ENCODE peak calls at places on chromosomes 1 and 21, in ten cellular contexts. One of them, this sample, is unnamed.

GRCh38 chr1:21129407-21129806 is 47.3 kb downstream of the EIF4G3 start:
- DNase-seq in HTR-8/SVneo: no peak
- DNase-seq in GM23248: peak; percentile 21
- DNase-seq in progenitor cell of endocrine pancreas: no peak
- DNase-seq in DMS153: no peak
- DNase-seq in hypothalamus: no peak
- DNase-seq in activated gamma-delta T cell treated with Interleukin-2 at 50 U/mL for 16 hours: no peak
- DNase-seq in tibial nerve: no peak
- DNase-seq in sciatic nerve: no peak
- DNase-seq in activated CD4-positive, alpha-beta T cell treated with anti-CD3 and anti-CD28 coated beads, Interleukin-2, amount 50 U/mL, for 1 hour: no peak
- DNase-seq in this sample: no peak

GRCh38 chr1:14238472-14239059 is 359.9 kb upstream of the KAZN start:
- DNase-seq in DMS153: no peak
- DNase-seq in activated gamma-delta T cell treated with Interleukin-2 at 50 U/mL for 16 hours: no peak
- DNase-seq in hypothalamus: no peak
- DNase-seq in tibial nerve: no peak
- DNase-seq in GM23248: no peak
- DNase-seq in activated CD4-positive, alpha-beta T cell treated with anti-CD3 and anti-CD28 coated beads, Interleukin-2, amount 50 U/mL, for 1 hour: no peak
- DNase-seq in sciatic nerve: no peak
- DNase-seq in progenitor cell of endocrine pancreas: no peak
- DNase-seq in HTR-8/SVneo: no peak
- DNase-seq in this sample: no peak

GRCh38 chr1:226945106-226945857 is 5.2 kb downstream of the COQ8A start:
- DNase-seq in DMS153: peak; percentile 78
- DNase-seq in hypothalamus: no peak
- DNase-seq in sciatic nerve: no peak
- DNase-seq in activated gamma-delta T cell treated with Interleukin-2 at 50 U/mL for 16 hours: no peak
- DNase-seq in activated CD4-positive, alpha-beta T cell treated with anti-CD3 and anti-CD28 coated beads, Interleukin-2, amount 50 U/mL, for 1 hour: no peak
- DNase-seq in tibial nerve: no peak
- DNase-seq in progenitor cell of endocrine pancreas: no peak
- DNase-seq in HTR-8/SVneo: no peak
- DNase-seq in GM23248: no peak
- DNase-seq in this sample: no peak

GRCh38 chr1:156153362-156153761 is at the start of gene SEMA4A:
- DNase-seq in hypothalamus: no peak
- DNase-seq in progenitor cell of endocrine pancreas: no peak
- DNase-seq in DMS153: no peak
- DNase-seq in sciatic nerve: no peak
- DNase-seq in HTR-8/SVneo: no peak
- DNase-seq in activated CD4-positive, alpha-beta T cell treated with anti-CD3 and anti-CD28 coated beads, Interleukin-2, amount 50 U/mL, for 1 hour: no peak
- DNase-seq in activated gamma-delta T cell treated with Interleukin-2 at 50 U/mL for 16 hours: no peak
- DNase-seq in tibial nerve: no peak
- DNase-seq in GM23248: no peak
- DNase-seq in this sample: no peak

GRCh38 chr21:44871576-44872265 is 1.8 kb downstream of the PTTG1IP start:
- DNase-seq in activated gamma-delta T cell treated with Interleukin-2 at 50 U/mL for 16 hours: no peak
- DNase-seq in tibial nerve: peak; percentile 64
- DNase-seq in HTR-8/SVneo: no peak
- DNase-seq in DMS153: no peak
- DNase-seq in activated CD4-positive, alpha-beta T cell treated with anti-CD3 and anti-CD28 coated beads, Interleukin-2, amount 50 U/mL, for 1 hour: peak; percentile 31
- DNase-seq in sciatic nerve: no peak
- DNase-seq in GM23248: peak; percentile 94
- DNase-seq in progenitor cell of endocrine pancreas: no peak
- DNase-seq in hypothalamus: peak; percentile 38
- DNase-seq in this sample: no peak

GRCh38 chr1:116322752-116323405 is 50.2 kb upstream of the ATP1A1 start:
- DNase-seq in activated CD4-positive, alpha-beta T cell treated with anti-CD3 and anti-CD28 coated beads, Interleukin-2, amount 50 U/mL, for 1 hour: no peak
- DNase-seq in DMS153: no peak
- DNase-seq in activated gamma-delta T cell treated with Interleukin-2 at 50 U/mL for 16 hours: no peak
- DNase-seq in GM23248: no peak
- DNase-seq in tibial nerve: no peak
- DNase-seq in hypothalamus: no peak
- DNase-seq in progenitor cell of endocrine pancreas: no peak
- DNase-seq in sciatic nerve: no peak
- DNase-seq in HTR-8/SVneo: no peak
- DNase-seq in this sample: no peak

GRCh38 chr1:110245876-110246620 is 35.9 kb downstream of the KCNC4 start:
- DNase-seq in hypothalamus: no peak
- DNase-seq in activated CD4-positive, alpha-beta T cell treated with anti-CD3 and anti-CD28 coated beads, Interleukin-2, amount 50 U/mL, for 1 hour: no peak
- DNase-seq in HTR-8/SVneo: no peak
- DNase-seq in tibial nerve: no peak
- DNase-seq in sciatic nerve: peak; percentile 4
- DNase-seq in GM23248: peak; percentile 22
- DNase-seq in DMS153: no peak
- DNase-seq in activated gamma-delta T cell treated with Interleukin-2 at 50 U/mL for 16 hours: no peak
- DNase-seq in progenitor cell of endocrine pancreas: no peak
- DNase-seq in this sample: no peak

GRCh38 chr21:43905726-43906455 is 40.9 kb downstream of the AGPAT3 start:
- DNase-seq in GM23248: no peak
- DNase-seq in DMS153: no peak
- DNase-seq in HTR-8/SVneo: no peak
- DNase-seq in progenitor cell of endocrine pancreas: no peak
- DNase-seq in sciatic nerve: no peak
- DNase-seq in hypothalamus: no peak
- DNase-seq in tibial nerve: no peak
- DNase-seq in activated gamma-delta T cell treated with Interleukin-2 at 50 U/mL for 16 hours: no peak
- DNase-seq in activated CD4-positive, alpha-beta T cell treated with anti-CD3 and anti-CD28 coated beads, Interleukin-2, amount 50 U/mL, for 1 hour: no peak
- DNase-seq in this sample: no peak

GRCh38 chr1:37887986-37888700 is 28.8 kb upstream of the MTF1 start:
- DNase-seq in hypothalamus: no peak
- DNase-seq in sciatic nerve: no peak
- DNase-seq in tibial nerve: no peak
- DNase-seq in GM23248: no peak
- DNase-seq in progenitor cell of endocrine pancreas: no peak
- DNase-seq in HTR-8/SVneo: no peak
- DNase-seq in activated gamma-delta T cell treated with Interleukin-2 at 50 U/mL for 16 hours: no peak
- DNase-seq in DMS153: no peak
- DNase-seq in activated CD4-positive, alpha-beta T cell treated with anti-CD3 and anti-CD28 coated beads, Interleukin-2, amount 50 U/mL, for 1 hour: no peak
- DNase-seq in this sample: no peak

GRCh38 chr1:39965051-39965450 is 10.1 kb downstream of the MFSD2A start:
- DNase-seq in activated gamma-delta T cell treated with Interleukin-2 at 50 U/mL for 16 hours: no peak
- DNase-seq in sciatic nerve: no peak
- DNase-seq in HTR-8/SVneo: no peak
- DNase-seq in progenitor cell of endocrine pancreas: no peak
- DNase-seq in hypothalamus: no peak
- DNase-seq in GM23248: no peak
- DNase-seq in activated CD4-positive, alpha-beta T cell treated with anti-CD3 and anti-CD28 coated beads, Interleukin-2, amount 50 U/mL, for 1 hour: no peak
- DNase-seq in tibial nerve: no peak
- DNase-seq in DMS153: no peak
- DNase-seq in this sample: no peak

GRCh38 chr1:65332821-65333220 is 23.5 kb downstream of the DNAJC6 start:
- DNase-seq in activated gamma-delta T cell treated with Interleukin-2 at 50 U/mL for 16 hours: no peak
- DNase-seq in HTR-8/SVneo: no peak
- DNase-seq in DMS153: no peak
- DNase-seq in sciatic nerve: no peak
- DNase-seq in progenitor cell of endocrine pancreas: no peak
- DNase-seq in GM23248: no peak
- DNase-seq in hypothalamus: peak; percentile 27
- DNase-seq in activated CD4-positive, alpha-beta T cell treated with anti-CD3 and anti-CD28 coated beads, Interleukin-2, amount 50 U/mL, for 1 hour: no peak
- DNase-seq in tibial nerve: no peak
- DNase-seq in this sample: no peak

GRCh38 chr1:156004843-156005593 is 15.7 kb downstream of the SSR2 start:
- DNase-seq in HTR-8/SVneo: no peak
- DNase-seq in progenitor cell of endocrine pancreas: no peak
- DNase-seq in tibial nerve: no peak
- DNase-seq in DMS153: no peak
- DNase-seq in activated gamma-delta T cell treated with Interleukin-2 at 50 U/mL for 16 hours: peak; percentile 40
- DNase-seq in GM23248: peak; percentile 23
- DNase-seq in activated CD4-positive, alpha-beta T cell treated with anti-CD3 and anti-CD28 coated beads, Interleukin-2, amount 50 U/mL, for 1 hour: no peak
- DNase-seq in sciatic nerve: no peak
- DNase-seq in hypothalamus: no peak
- DNase-seq in this sample: no peak

GRCh38 chr1:54234284-54234683 is 34.3 kb downstream of the MRPL37 start:
- DNase-seq in activated CD4-positive, alpha-beta T cell treated with anti-CD3 and anti-CD28 coated beads, Interleukin-2, amount 50 U/mL, for 1 hour: no peak
- DNase-seq in hypothalamus: no peak
- DNase-seq in HTR-8/SVneo: no peak
- DNase-seq in sciatic nerve: no peak
- DNase-seq in DMS153: no peak
- DNase-seq in progenitor cell of endocrine pancreas: no peak
- DNase-seq in tibial nerve: no peak
- DNase-seq in activated gamma-delta T cell treated with Interleukin-2 at 50 U/mL for 16 hours: no peak
- DNase-seq in GM23248: no peak
- DNase-seq in this sample: no peak

GRCh38 chr1:208542309-208542708 is 298.1 kb upstream of the PLXNA2 start:
- DNase-seq in GM23248: no peak
- DNase-seq in hypothalamus: no peak
- DNase-seq in activated gamma-delta T cell treated with Interleukin-2 at 50 U/mL for 16 hours: no peak
- DNase-seq in tibial nerve: no peak
- DNase-seq in HTR-8/SVneo: no peak
- DNase-seq in DMS153: no peak
- DNase-seq in sciatic nerve: no peak
- DNase-seq in progenitor cell of endocrine pancreas: no peak
- DNase-seq in activated CD4-positive, alpha-beta T cell treated with anti-CD3 and anti-CD28 coated beads, Interleukin-2, amount 50 U/mL, for 1 hour: no peak
- DNase-seq in this sample: no peak

GRCh38 chr1:40708750-40709099 is 17.2 kb downstream of the NFYC start:
- DNase-seq in hypothalamus: no peak
- DNase-seq in tibial nerve: no peak
- DNase-seq in HTR-8/SVneo: peak; percentile 81
- DNase-seq in activated gamma-delta T cell treated with Interleukin-2 at 50 U/mL for 16 hours: no peak
- DNase-seq in activated CD4-positive, alpha-beta T cell treated with anti-CD3 and anti-CD28 coated beads, Interleukin-2, amount 50 U/mL, for 1 hour: no peak
- DNase-seq in DMS153: peak; percentile 96
- DNase-seq in GM23248: peak; percentile 89
- DNase-seq in progenitor cell of endocrine pancreas: no peak
- DNase-seq in sciatic nerve: no peak
- DNase-seq in this sample: peak; percentile 74

GRCh38 chr21:26148834-26149354 is 21.7 kb downstream of the APP start:
- DNase-seq in activated gamma-delta T cell treated with Interleukin-2 at 50 U/mL for 16 hours: no peak
- DNase-seq in activated CD4-positive, alpha-beta T cell treated with anti-CD3 and anti-CD28 coated beads, Interleukin-2, amount 50 U/mL, for 1 hour: no peak
- DNase-seq in GM23248: peak; percentile 81
- DNase-seq in DMS153: no peak
- DNase-seq in HTR-8/SVneo: no peak
- DNase-seq in hypothalamus: no peak
- DNase-seq in progenitor cell of endocrine pancreas: no peak
- DNase-seq in sciatic nerve: no peak
- DNase-seq in tibial nerve: no peak
- DNase-seq in this sample: no peak

GRCh38 chr1:231037585-231038517 is 2.2 kb downstream of the FAM89A start:
- DNase-seq in activated gamma-delta T cell treated with Interleukin-2 at 50 U/mL for 16 hours: no peak
- DNase-seq in GM23248: no peak
- DNase-seq in HTR-8/SVneo: no peak
- DNase-seq in progenitor cell of endocrine pancreas: no peak
- DNase-seq in sciatic nerve: no peak
- DNase-seq in DMS153: no peak
- DNase-seq in tibial nerve: no peak
- DNase-seq in activated CD4-positive, alpha-beta T cell treated with anti-CD3 and anti-CD28 coated beads, Interleukin-2, amount 50 U/mL, for 1 hour: no peak
- DNase-seq in hypothalamus: no peak
- DNase-seq in this sample: no peak